ENCODE peak calls at places on chromosomes 4 and X, in five cellular contexts. E is lung microvascular endothelial cell, Q is glutamatergic neuron, X is cardiac muscle cell, T is lower lobe of right lung. H is an unnamed sample.

GRCh38 chr4:121764702-121765367 is at the start of gene SMIM43:
- DNase-seq in E (peak; percentile 19), Q (peak; percentile 51), X (peak; percentile 26), T (peak; percentile 48), H (no peak)

GRCh38 chrX:15143050-15143824 is 126.6 kb downstream of the ASB9 start:
- DNase-seq in E (peak; percentile 46), Q (peak; percentile 42), X (peak; percentile 51), T (peak; percentile 43), H (no peak)

GRCh38 chr4:140071806-140072205 is 82.2 kb downstream of the MAML3 start:
- DNase-seq in E (no peak), Q (no peak), X (peak; percentile 98), T (no peak), H (no peak)

GRCh38 chr4:7861440-7861881 is 78.2 kb downstream of the AFAP1 start:
- DNase-seq in E (peak; percentile 81), Q (no peak), X (peak; percentile 96), T (no peak), H (no peak)

GRCh38 chr4:2944091-2944482 is 19.1 kb downstream of the NOP14 start:
- DNase-seq in E (no peak), Q (no peak), X (no peak), T (no peak), H (no peak)

GRCh38 chrX:74318672-74319071 is 14.7 kb downstream of the ZCCHC13 start:
- DNase-seq in E (no peak), Q (no peak), X (no peak), T (no peak), H (no peak)

GRCh38 chr4:114558446-114559020 is 40.1 kb upstream of the UGT8 start:
- DNase-seq in E (no peak), Q (no peak), X (no peak), T (no peak), H (no peak)

GRCh38 chr4:23392860-23393458 is 496.9 kb downstream of the PPARGC1A start:
- DNase-seq in E (no peak), Q (no peak), X (no peak), T (no peak), H (no peak)

GRCh38 chr4:107050525-107051135 is 14.5 kb upstream of the DKK2 start:
- DNase-seq in E (no peak), Q (no peak), X (no peak), T (no peak), H (no peak)

GRCh38 chr4:116668190-116668589 is 417.2 kb downstream of the TRAM1L1 start:
- DNase-seq in E (no peak), Q (no peak), X (no peak), T (no peak), H (no peak)

GRCh38 chr4:15234101-15234500 is 193.7 kb upstream of the C1QTNF7 start:
- DNase-seq in E (peak; percentile 60), Q (no peak), X (peak; percentile 64), T (no peak), H (no peak)

GRCh38 chr4:967113-968104 is 6.0 kb downstream of the DGKQ start:
- DNase-seq in E (no peak), Q (peak; percentile 62), X (peak; percentile 34), T (no peak), H (no peak)

GRCh38 chr4:6750302-6751221 is 32.0 kb upstream of the KIAA0232 start:
- DNase-seq in E (no peak), Q (no peak), X (no peak), T (peak; percentile 41), H (peak; percentile 67)

GRCh38 chr4:104491826-104492771 is 2.6 kb downstream of the CXXC4 start:
- DNase-seq in E (no peak), Q (peak; percentile 30), X (peak; percentile 13), T (no peak), H (no peak)

GRCh38 chrX:107448625-107449468 is 605 bp upstream of the FRMPD3 start:
- DNase-seq in E (no peak), Q (peak; percentile 51), X (no peak), T (no peak), H (no peak)

GRCh38 chr4:108466936-108467902 is 153.2 kb upstream of the RPL34 start:
- DNase-seq in E (peak; percentile 50), Q (peak; percentile 35), X (peak; percentile 52), T (no peak), H (no peak)

GRCh38 chrX:110417128-110417527 is 58.5 kb downstream of the RTL9 start:
- DNase-seq in E (no peak), Q (no peak), X (no peak), T (no peak), H (no peak)

GRCh38 chr4:146458594-146458993 is 63.1 kb downstream of the SLC10A7 start:
- DNase-seq in E (no peak), Q (no peak), X (no peak), T (no peak), H (no peak)

GRCh38 chr4:153764611-153765368 is 5.0 kb upstream of the RNF175 start:
- DNase-seq in E (no peak), Q (no peak), X (no peak), T (no peak), H (no peak)

GRCh38 chrX:110853610-110854009 is 58.0 kb upstream of the CHRDL1 start:
- DNase-seq in E (no peak), Q (peak; percentile 13), X (peak; percentile 6), T (no peak), H (no peak)

GRCh38 chr4:173590697-173591096 is 60.7 kb upstream of the HAND2 start:
- DNase-seq in E (no peak), Q (no peak), X (no peak), T (no peak), H (no peak)

GRCh38 chr4:88033309-88033708 is 25.9 kb downstream of the PKD2 start:
- DNase-seq in E (peak; percentile 73), Q (no peak), X (peak; percentile 78), T (no peak), H (peak; percentile 75)